ENCODE peak calls at places on chromosomes 11 and 22, in five cellular contexts. D is foreskin fibroblast; Y is B cell; P is lung; G is CD4-positive, alpha-beta T cell. N is an unnamed sample.

GRCh38 chr11:79013509-79013908 is 427.3 kb downstream of the TENM4 start:
- DNase-seq in G (no peak), P (no peak), Y (no peak), D (peak; percentile 45), N (no peak)

GRCh38 chr11:45025716-45026492 is 75.2 kb upstream of the TP53I11 start:
- DNase-seq in P (no peak), D (no peak), G (no peak), Y (peak; percentile 81), N (no peak)

GRCh38 chr22:33921576-33922181 is 1.4 kb upstream of the LARGE1 start:
- DNase-seq in G (no peak), P (peak; percentile 46), Y (no peak), D (peak; percentile 51), N (peak; percentile 88)

GRCh38 chr11:2586793-2587131 is 113.0 kb downstream of the KCNQ1OT1 start:
- DNase-seq in G (no peak), Y (no peak), P (no peak), D (no peak), N (peak; percentile 69)

GRCh38 chr11:726278-726915 is 20.4 kb downstream of the EPS8L2 start:
- DNase-seq in D (peak; percentile 65), G (peak; percentile 49), Y (peak; percentile 50), P (peak; percentile 65), N (no peak)

GRCh38 chr11:78189851-78190250 is 1.1 kb downstream of the USP35 start:
- DNase-seq in Y (no peak), G (no peak), P (no peak), D (no peak), N (no peak)

GRCh38 chr11:2465201-2466068 is 20.6 kb downstream of the KCNQ1 start:
- DNase-seq in Y (peak; percentile 23), G (no peak), D (no peak), P (no peak), N (peak; percentile 80)

GRCh38 chr22:27990879-27991278 is 71.8 kb upstream of the PITPNB start:
- DNase-seq in P (no peak), Y (no peak), D (peak; percentile 26), G (no peak), N (peak; percentile 88)

GRCh38 chr11:68870470-68870869 is 28.8 kb upstream of the CPT1A start:
- DNase-seq in Y (no peak), G (no peak), P (no peak), D (peak; percentile 42), N (no peak)

GRCh38 chr11:1774886-1775285 is 11.2 kb upstream of the CTSD start:
- DNase-seq in G (no peak), P (no peak), Y (no peak), D (no peak), N (no peak)

GRCh38 chr11:57475191-57475590 is 14.9 kb downstream of the RTN4RL2 start:
- DNase-seq in P (no peak), Y (no peak), D (no peak), G (no peak), N (no peak)

GRCh38 chr11:113242767-113243397 is 71.5 kb upstream of the TTC12 start:
- DNase-seq in G (no peak), Y (no peak), P (no peak), D (peak; percentile 78), N (no peak)

GRCh38 chr11:111526501-111526900 is 11.9 kb downstream of the HOATZ start:
- DNase-seq in G (no peak), Y (no peak), P (no peak), D (peak; percentile 85), N (no peak)

GRCh38 chr11:47914743-47915142 is 65.6 kb upstream of the PTPRJ start:
- DNase-seq in P (no peak), Y (no peak), G (no peak), D (no peak), N (no peak)

GRCh38 chr11:44629732-44630345 is 64.4 kb downstream of the CD82 start:
- DNase-seq in D (no peak), P (no peak), Y (no peak), G (no peak), N (no peak)

GRCh38 chr22:27391092-27391770 is 410.3 kb downstream of the MN1 start:
- DNase-seq in D (no peak), P (no peak), Y (no peak), G (no peak), N (no peak)

GRCh38 chr11:72924568-72925190 is 110.5 kb downstream of the ATG16L2 start:
- DNase-seq in P (no peak), D (peak; percentile 63), G (no peak), Y (no peak), N (no peak)
- TF ChIP-seq CTCF in P (peak; percentile 48), D (peak; percentile 61), G (peak; percentile 61), Y (peak; percentile 70), N (peak; percentile 65)

GRCh38 chr22:44727148-44727547 is 25.1 kb downstream of the PRR5 start:
- DNase-seq in G (no peak), Y (no peak), P (no peak), D (no peak), N (no peak)

GRCh38 chr22:44728761-44729261 is 23.6 kb upstream of the ARHGAP8 start:
- DNase-seq in D (peak; percentile 47), P (no peak), Y (no peak), G (no peak), N (no peak)

GRCh38 chr22:44729391-44730012 is 22.9 kb upstream of the ARHGAP8 start:
- DNase-seq in D (peak; percentile 91), P (peak; percentile 43), Y (no peak), G (no peak), N (no peak)

GRCh38 chr22:44726439-44726838 is 24.4 kb downstream of the PRR5 start:
- DNase-seq in P (no peak), G (no peak), Y (no peak), D (no peak), N (no peak)

DNA sequence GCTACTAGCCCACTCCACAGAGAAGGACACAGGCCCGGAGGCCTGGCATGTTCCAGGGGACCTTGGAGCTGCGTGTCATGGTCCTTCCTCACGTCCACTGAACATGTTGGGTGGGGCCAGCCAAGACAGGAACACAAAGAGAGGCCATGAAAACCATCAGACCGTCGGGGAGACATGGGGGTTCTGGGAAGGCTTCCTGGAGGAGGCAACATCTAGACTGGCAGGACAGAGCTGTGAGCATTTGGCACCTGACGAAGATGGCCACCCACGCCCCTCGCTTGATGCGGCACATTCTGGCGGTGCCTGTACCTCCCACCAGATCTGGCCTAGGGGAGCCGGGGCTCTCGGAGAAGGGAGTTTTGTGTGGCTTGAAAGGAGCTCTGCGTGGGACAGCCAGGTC is 24.7 kb upstream of the ARHGAP8 start:
- DNase-seq in G (no peak), D (no peak), P (no peak), Y (no peak), N (no peak)
- TF ChIP-seq CTCF in G (no peak), D (no peak), P (no peak), Y (no peak), N (no peak)

GRCh38 chr22:20173720-20174119 is 22.9 kb upstream of the CCDC188 start:
- DNase-seq in Y (no peak), P (no peak), G (no peak), D (no peak), N (no peak)

GRCh38 chr22:20175597-20175900 is 24.7 kb upstream of the CCDC188 start:
- DNase-seq in D (peak; percentile 65), Y (no peak), G (no peak), P (no peak), N (no peak)

GRCh38 chr22:20173246-20173645 is 22.4 kb upstream of the CCDC188 start:
- DNase-seq in Y (no peak), P (no peak), G (no peak), D (no peak), N (no peak)

GRCh38 chr22:20176421-20177060 is 25.7 kb upstream of the CCDC188 start:
- DNase-seq in P (no peak), G (no peak), Y (no peak), D (no peak), N (no peak)

DNA sequence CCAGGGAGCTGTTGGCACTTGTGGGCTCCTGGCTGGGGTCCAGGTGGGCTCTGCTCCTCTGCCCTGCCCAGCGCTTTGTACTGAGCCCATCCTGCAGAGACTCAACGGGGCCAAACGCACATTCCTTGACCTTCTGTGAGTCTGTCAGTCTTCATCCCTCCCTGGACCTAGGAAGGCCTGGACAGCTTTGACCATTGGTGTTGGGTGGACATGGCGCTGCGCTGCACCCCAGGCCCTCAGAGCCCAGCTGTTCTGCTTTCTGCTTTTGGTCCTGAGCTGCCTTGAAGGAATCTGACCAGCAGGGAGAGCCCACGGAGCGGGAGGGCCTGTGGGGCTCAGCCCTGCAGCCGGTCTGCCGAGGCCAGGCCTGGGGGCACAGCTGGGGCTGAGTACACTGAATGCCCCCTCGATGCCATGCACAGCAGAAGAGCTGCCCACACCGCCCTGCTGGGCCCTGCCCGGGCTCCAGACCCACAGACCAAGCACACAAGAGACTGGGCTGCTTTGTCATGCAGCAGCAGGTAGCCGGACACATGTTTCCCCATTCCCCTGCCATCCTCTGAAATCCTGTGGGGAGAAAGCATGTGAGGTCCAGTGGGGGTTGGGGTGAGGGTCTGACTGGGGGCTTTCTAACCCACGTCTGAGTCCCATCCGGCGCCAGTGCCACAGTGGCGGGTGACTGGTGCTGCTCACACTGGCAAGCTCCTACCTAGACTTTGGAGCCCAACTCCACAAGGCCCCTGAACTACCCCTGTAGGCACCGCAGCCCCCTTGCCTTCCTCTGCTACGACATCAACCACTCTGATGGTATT is 24.1 kb upstream of the CCDC188 start:
- DNase-seq in D (peak; percentile 45), G (no peak), Y (no peak), P (no peak), N (no peak)
- TF ChIP-seq CTCF in D (peak; percentile 33), G (no peak), Y (no peak), P (no peak), N (peak; percentile 34)

GRCh38 chr11:62789576-62789975 is 2.2 kb downstream of the TMEM223 start:
- DNase-seq in Y (no peak), P (no peak), D (no peak), G (no peak), N (no peak)

GRCh38 chr11:62794201-62794775 is 2.5 kb upstream of the TMEM223 start:
- DNase-seq in Y (no peak), D (no peak), P (no peak), G (no peak), N (no peak)

GRCh38 chr11:62792193-62792575 is 378 bp upstream of the TMEM223 start:
- DNase-seq in G (no peak), P (no peak), Y (no peak), D (no peak), N (no peak)

GRCh38 chr11:62788991-62789390 is 1.8 kb downstream of the TMEM179B start:
- DNase-seq in D (no peak), P (no peak), Y (no peak), G (no peak), N (no peak)

GRCh38 chr11:62791501-62792192 is at the start of gene TMEM223:
- DNase-seq in D (peak; percentile 95), Y (peak; percentile 87), G (peak; percentile 91), P (peak; percentile 85), N (peak; percentile 95)
- TF ChIP-seq CTCF in D (no peak), Y (no peak), G (no peak), P (peak; percentile 11), N (peak; percentile 20)

DNA sequence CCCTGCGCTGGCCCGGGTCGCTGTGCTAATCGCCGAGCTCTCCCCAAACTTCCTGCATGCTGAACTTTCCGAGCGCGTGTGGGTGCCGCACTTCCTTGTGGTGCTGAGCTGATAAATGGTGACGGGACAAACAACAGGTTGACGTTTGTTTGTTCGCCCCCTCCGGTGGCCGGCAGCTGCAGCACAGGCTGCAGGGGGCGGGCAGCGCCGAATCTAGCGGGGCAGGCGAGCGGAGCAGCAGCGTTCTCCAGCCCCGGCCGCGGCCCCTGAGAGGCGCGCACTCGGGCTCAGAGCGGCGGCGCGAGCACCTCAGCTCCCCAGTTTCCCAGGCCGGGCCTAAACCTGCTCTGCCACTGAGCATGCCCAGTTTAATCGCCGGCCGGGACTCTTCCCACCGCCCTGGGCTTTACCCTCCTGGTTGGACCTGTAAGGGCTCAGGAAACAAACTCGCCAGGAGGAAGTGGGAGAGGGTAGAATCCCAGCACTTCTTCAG is at the start of gene PDGFD:
- DNase-seq in G (no peak), P (peak; percentile 36), Y (peak; percentile 51), D (peak; percentile 74), N (peak; percentile 85)
- TF ChIP-seq CTCF in G (no peak), P (no peak), Y (no peak), D (peak; percentile 43), N (peak; percentile 56)